ENCODE peak calls at places on chromosome 3, in four cellular contexts. One of them, this sample, is unnamed.

GRCh38 chr3:11651900-11652299 is 8.2 kb upstream of the VGLL4 start:
- DNase-seq in fibroblast of lung: peak; percentile 33
- DNase-seq in IMR-90: peak; percentile 63
- DNase-seq in endothelial cell of umbilical vein: peak; percentile 62
- DNase-seq in this sample: no peak

GRCh38 chr3:55296035-55296434 is 191.1 kb downstream of the WNT5A start:
- DNase-seq in fibroblast of lung: peak; percentile 59
- DNase-seq in IMR-90: peak; percentile 80
- DNase-seq in endothelial cell of umbilical vein: no peak
- DNase-seq in this sample: no peak

GRCh38 chr3:23800731-23801130 is 5.0 kb upstream of the UBE2E1 start:
- DNase-seq in fibroblast of lung: peak; percentile 14
- DNase-seq in IMR-90: peak; percentile 39
- DNase-seq in endothelial cell of umbilical vein: peak; percentile 39
- DNase-seq in this sample: no peak

GRCh38 chr3:50604628-50605588 is 6.7 kb downstream of the CISH start:
- DNase-seq in fibroblast of lung: no peak
- DNase-seq in IMR-90: no peak
- DNase-seq in endothelial cell of umbilical vein: no peak
- DNase-seq in this sample: no peak

GRCh38 chr3:187955076-187955952 is 198.6 kb upstream of the LPP start:
- DNase-seq in fibroblast of lung: peak; percentile 90
- DNase-seq in IMR-90: peak; percentile 93
- DNase-seq in endothelial cell of umbilical vein: peak; percentile 40
- DNase-seq in this sample: peak; percentile 65

GRCh38 chr3:117217837-117218236 is 508.3 kb downstream of the TUSC7 start:
- DNase-seq in fibroblast of lung: no peak
- DNase-seq in IMR-90: no peak
- DNase-seq in endothelial cell of umbilical vein: no peak
- DNase-seq in this sample: no peak

GRCh38 chr3:57179580-57180410 is 14.6 kb upstream of the IL17RD start:
- DNase-seq in fibroblast of lung: peak; percentile 20
- DNase-seq in IMR-90: peak; percentile 26
- DNase-seq in endothelial cell of umbilical vein: peak; percentile 30
- DNase-seq in this sample: peak; percentile 8

GRCh38 chr3:133948131-133948810 is 52.6 kb upstream of the RAB6B start:
- DNase-seq in fibroblast of lung: no peak
- DNase-seq in IMR-90: no peak
- DNase-seq in endothelial cell of umbilical vein: no peak
- DNase-seq in this sample: no peak

GRCh38 chr3:128366136-128366535 is 100.6 kb downstream of the DNAJB8 start:
- DNase-seq in fibroblast of lung: no peak
- DNase-seq in IMR-90: no peak
- DNase-seq in endothelial cell of umbilical vein: no peak
- DNase-seq in this sample: no peak

GRCh38 chr3:18556503-18556902 is 131.4 kb upstream of the SATB1 start:
- DNase-seq in fibroblast of lung: peak; percentile 58
- DNase-seq in IMR-90: no peak
- DNase-seq in endothelial cell of umbilical vein: no peak
- DNase-seq in this sample: no peak

DNA sequence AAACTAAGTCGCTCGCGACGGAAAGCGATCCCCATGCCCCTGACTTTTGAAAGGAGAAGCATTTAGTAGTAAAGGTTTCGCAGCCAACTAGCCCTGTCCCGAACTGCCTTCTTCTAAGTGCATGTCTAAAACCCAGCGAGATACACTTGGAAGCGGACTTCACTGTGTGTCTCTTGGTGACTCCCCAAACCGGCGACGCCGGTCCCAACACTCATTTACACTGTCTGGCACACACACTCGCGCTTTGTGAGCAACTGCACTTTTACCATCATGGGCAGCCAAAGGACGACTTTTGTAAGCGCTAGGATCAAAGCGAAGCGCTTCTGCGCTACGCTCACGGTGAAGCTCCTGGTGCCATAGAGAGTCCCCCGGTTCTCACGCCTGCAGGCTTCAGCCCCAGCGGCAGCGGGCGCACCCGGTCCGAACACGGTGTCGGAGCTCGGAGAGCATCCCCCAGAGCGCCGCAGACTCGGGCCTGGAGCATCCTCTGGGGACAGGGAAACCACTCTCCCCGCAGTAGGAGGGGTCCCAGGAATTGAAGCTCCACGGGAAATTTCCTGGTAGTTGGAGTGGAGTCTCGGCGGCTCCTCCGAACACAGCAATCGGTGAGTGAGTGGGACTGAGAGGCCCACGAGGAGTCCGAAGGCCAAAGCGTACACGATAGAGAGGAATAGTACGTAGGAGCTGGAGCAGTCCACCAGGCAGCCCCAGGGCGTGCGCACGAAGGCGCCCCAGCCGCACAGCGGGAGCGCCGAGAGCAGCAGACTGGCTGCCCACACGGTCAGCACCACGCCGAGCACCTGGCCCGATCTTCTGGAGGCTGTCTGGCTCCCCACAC is 1.4 kb downstream of the GPR149 start:
- DNase-seq in fibroblast of lung: no peak
- DNase-seq in IMR-90: no peak
- DNase-seq in endothelial cell of umbilical vein: no peak
- DNase-seq in this sample: no peak
- H3K4me3 ChIP-seq in fibroblast of lung: no peak overlapping the region
- H3K4me3 ChIP-seq in IMR-90: no peak overlapping the region
- H3K4me3 ChIP-seq in endothelial cell of umbilical vein: no peak overlapping the region
- H3K4me3 ChIP-seq in this sample: no peak overlapping the region

GRCh38 chr3:100621251-100621650 is 11.8 kb downstream of the ADGRG7 start:
- DNase-seq in fibroblast of lung: no peak
- DNase-seq in IMR-90: no peak
- DNase-seq in endothelial cell of umbilical vein: no peak
- DNase-seq in this sample: no peak

GRCh38 chr3:100614941-100615340 is 5.5 kb downstream of the ADGRG7 start:
- DNase-seq in fibroblast of lung: no peak
- DNase-seq in IMR-90: no peak
- DNase-seq in endothelial cell of umbilical vein: no peak
- DNase-seq in this sample: no peak

GRCh38 chr3:100611221-100611620 is 1.8 kb downstream of the ADGRG7 start:
- DNase-seq in fibroblast of lung: no peak
- DNase-seq in IMR-90: no peak
- DNase-seq in endothelial cell of umbilical vein: no peak
- DNase-seq in this sample: no peak

GRCh38 chr3:100613721-100614390 is 4.5 kb downstream of the ADGRG7 start:
- DNase-seq in fibroblast of lung: no peak
- DNase-seq in IMR-90: no peak
- DNase-seq in endothelial cell of umbilical vein: no peak
- DNase-seq in this sample: no peak

GRCh38 chr3:100615684-100616083 is 6.3 kb downstream of the ADGRG7 start:
- DNase-seq in fibroblast of lung: peak; percentile 65
- DNase-seq in IMR-90: peak; percentile 56
- DNase-seq in endothelial cell of umbilical vein: no peak
- DNase-seq in this sample: no peak
- H3K4me3 ChIP-seq in fibroblast of lung: no peak overlapping the region
- H3K4me3 ChIP-seq in IMR-90: no peak overlapping the region
- H3K4me3 ChIP-seq in endothelial cell of umbilical vein: no peak overlapping the region
- H3K4me3 ChIP-seq in this sample: no peak overlapping the region

GRCh38 chr3:29337565-29337964 is 56.7 kb downstream of the RBMS3 start:
- DNase-seq in fibroblast of lung: no peak
- DNase-seq in IMR-90: no peak
- DNase-seq in endothelial cell of umbilical vein: no peak
- DNase-seq in this sample: no peak

GRCh38 chr3:29333520-29333919 is 52.6 kb downstream of the RBMS3 start:
- DNase-seq in fibroblast of lung: no peak
- DNase-seq in IMR-90: peak; percentile 37
- DNase-seq in endothelial cell of umbilical vein: no peak
- DNase-seq in this sample: no peak

GRCh38 chr3:29335921-29336320 is 55.0 kb downstream of the RBMS3 start:
- DNase-seq in fibroblast of lung: no peak
- DNase-seq in IMR-90: no peak
- DNase-seq in endothelial cell of umbilical vein: no peak
- DNase-seq in this sample: no peak

GRCh38 chr3:29334652-29335189 is 53.9 kb downstream of the RBMS3 start:
- DNase-seq in fibroblast of lung: peak; percentile 54
- DNase-seq in IMR-90: no peak
- DNase-seq in endothelial cell of umbilical vein: peak; percentile 33
- DNase-seq in this sample: no peak

DNA sequence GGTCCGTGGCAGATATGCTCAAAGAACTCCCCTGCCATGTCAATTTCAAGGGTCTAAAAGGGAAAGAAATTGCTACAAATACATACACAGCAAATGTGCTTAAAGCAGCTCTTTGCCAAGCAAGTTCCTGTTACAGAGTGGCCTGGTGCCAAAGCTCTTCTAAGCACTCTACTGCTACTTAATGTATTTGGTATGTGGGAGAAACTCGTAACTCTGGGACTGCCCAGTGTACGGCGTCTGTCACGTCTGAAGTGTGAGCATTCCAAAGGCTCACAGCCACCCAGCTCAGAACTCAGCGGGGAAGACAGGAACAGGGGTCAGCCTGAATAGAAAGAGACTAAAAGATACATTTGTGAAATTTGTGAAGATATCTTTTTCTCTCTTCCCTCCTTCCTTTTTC is 54.6 kb downstream of the RBMS3 start:
- DNase-seq in fibroblast of lung: peak; percentile 100
- DNase-seq in IMR-90: peak; percentile 98
- DNase-seq in endothelial cell of umbilical vein: peak; percentile 92
- DNase-seq in this sample: peak; percentile 94
- H3K4me3 ChIP-seq in fibroblast of lung: peak overlapping the region; percentile 51
- H3K4me3 ChIP-seq in IMR-90: peak overlapping the region; percentile 26
- H3K4me3 ChIP-seq in endothelial cell of umbilical vein: peak overlapping the region; percentile 19
- H3K4me3 ChIP-seq in this sample: peak overlapping the region; percentile 47

GRCh38 chr3:8709801-8710524 is 23.6 kb upstream of the CAV3 start:
- DNase-seq in fibroblast of lung: no peak
- DNase-seq in IMR-90: no peak
- DNase-seq in endothelial cell of umbilical vein: no peak
- DNase-seq in this sample: no peak

GRCh38 chr3:8709287-8709686 is 24.3 kb upstream of the CAV3 start:
- DNase-seq in fibroblast of lung: no peak
- DNase-seq in IMR-90: no peak
- DNase-seq in endothelial cell of umbilical vein: no peak
- DNase-seq in this sample: no peak

GRCh38 chr3:8713901-8714759 is 19.5 kb upstream of the CAV3 start:
- DNase-seq in fibroblast of lung: no peak
- DNase-seq in IMR-90: no peak
- DNase-seq in endothelial cell of umbilical vein: no peak
- DNase-seq in this sample: no peak

GRCh38 chr3:8712871-8713360 is 20.7 kb upstream of the CAV3 start:
- DNase-seq in fibroblast of lung: no peak
- DNase-seq in IMR-90: no peak
- DNase-seq in endothelial cell of umbilical vein: no peak
- DNase-seq in this sample: no peak

DNA sequence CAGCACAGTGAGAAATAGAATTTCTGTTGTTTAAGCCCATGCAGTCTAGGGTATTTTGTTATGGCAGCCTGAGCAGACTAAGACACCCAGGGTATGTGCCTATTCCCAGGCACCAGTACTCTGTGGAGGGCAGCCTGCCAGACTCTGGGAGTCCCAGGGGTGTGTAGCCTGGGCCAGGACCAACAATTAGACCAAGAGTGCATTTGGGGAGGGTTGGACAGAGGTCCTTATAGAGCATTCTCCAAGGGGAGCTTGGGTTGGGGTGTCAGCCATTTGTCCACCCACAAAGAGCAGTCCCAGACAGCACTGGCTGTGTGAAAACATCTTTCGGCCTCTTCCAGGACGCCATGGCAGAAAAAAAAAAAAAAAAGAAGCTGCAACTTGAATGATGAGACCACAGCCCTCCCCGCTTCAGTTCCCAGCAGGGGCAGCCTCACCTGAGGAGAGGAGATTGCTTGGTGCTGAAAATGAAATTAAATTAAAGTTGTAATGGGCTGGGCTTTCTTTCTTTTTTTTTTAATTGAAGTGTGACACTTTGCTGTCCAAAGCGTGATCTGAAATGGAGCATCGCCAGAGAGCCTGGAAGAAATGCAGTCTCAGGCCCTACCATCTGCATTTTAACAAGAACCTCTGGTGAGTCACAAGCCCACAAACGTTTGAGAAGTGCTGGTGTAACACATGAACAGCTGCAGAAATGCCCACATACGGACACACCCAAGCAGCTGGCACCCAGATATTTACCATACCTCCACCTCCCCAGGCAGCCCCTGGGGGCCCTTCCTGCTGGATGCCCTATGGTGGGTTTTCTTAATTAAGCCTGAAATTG is 21.3 kb upstream of the CAV3 start:
- DNase-seq in fibroblast of lung: peak; percentile 62
- DNase-seq in IMR-90: peak; percentile 34
- DNase-seq in endothelial cell of umbilical vein: no peak
- DNase-seq in this sample: no peak
- H3K4me3 ChIP-seq in fibroblast of lung: no peak overlapping the region
- H3K4me3 ChIP-seq in IMR-90: no peak overlapping the region
- H3K4me3 ChIP-seq in endothelial cell of umbilical vein: no peak overlapping the region
- H3K4me3 ChIP-seq in this sample: no peak overlapping the region

GRCh38 chr3:171488479-171488878 is 28.3 kb upstream of the TNIK start:
- DNase-seq in fibroblast of lung: no peak
- DNase-seq in IMR-90: no peak
- DNase-seq in endothelial cell of umbilical vein: no peak
- DNase-seq in this sample: no peak

GRCh38 chr3:171489348-171489747 is 29.1 kb upstream of the TNIK start:
- DNase-seq in fibroblast of lung: no peak
- DNase-seq in IMR-90: no peak
- DNase-seq in endothelial cell of umbilical vein: no peak
- DNase-seq in this sample: no peak

GRCh38 chr3:171487382-171487781 is 27.2 kb upstream of the TNIK start:
- DNase-seq in fibroblast of lung: no peak
- DNase-seq in IMR-90: no peak
- DNase-seq in endothelial cell of umbilical vein: no peak
- DNase-seq in this sample: no peak

GRCh38 chr3:171491412-171491811 is 31.2 kb upstream of the TNIK start:
- DNase-seq in fibroblast of lung: no peak
- DNase-seq in IMR-90: peak; percentile 3
- DNase-seq in endothelial cell of umbilical vein: no peak
- DNase-seq in this sample: no peak

DNA sequence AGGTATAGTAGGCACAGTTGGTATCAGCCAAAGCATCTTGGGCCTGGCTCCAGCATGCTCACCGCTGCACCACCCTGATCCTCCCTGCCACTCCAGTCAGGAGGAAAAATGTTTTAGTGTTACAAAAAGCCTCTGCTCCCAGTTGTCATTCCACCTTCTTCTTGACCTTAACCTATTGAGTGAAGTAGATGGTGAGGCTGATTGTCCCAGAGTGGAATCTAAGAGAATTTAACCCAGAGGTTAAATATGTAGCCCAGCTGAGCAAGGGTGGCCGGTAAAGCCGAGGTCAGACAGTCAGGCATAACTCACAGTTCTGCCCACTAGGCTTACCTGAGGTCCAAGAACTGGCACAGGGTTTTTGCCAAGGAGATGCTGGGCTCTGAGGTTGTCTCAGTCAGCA is 30.7 kb upstream of the TNIK start:
- DNase-seq in fibroblast of lung: no peak
- DNase-seq in IMR-90: no peak
- DNase-seq in endothelial cell of umbilical vein: no peak
- DNase-seq in this sample: no peak
- H3K4me3 ChIP-seq in fibroblast of lung: no peak overlapping the region
- H3K4me3 ChIP-seq in IMR-90: no peak overlapping the region
- H3K4me3 ChIP-seq in endothelial cell of umbilical vein: no peak overlapping the region
- H3K4me3 ChIP-seq in this sample: no peak overlapping the region